ENCODE peak calls at places on chromosome 22, in eight cellular contexts. One of them, this sample, is unnamed.

GRCh38 chr22:38867496-38868285 is 4.3 kb downstream of the CBX6 start:
- DNase-seq in stimulated activated naive CD4-positive, alpha-beta T cell: no peak
- DNase-seq in iris pigment epithelial cell: no peak
- DNase-seq in kidney tubule cell: no peak
- DNase-seq in activated T-cell treated with anti-CD3 and anti-CD28 coated beads for 4 hours: no peak
- DNase-seq in CD8-positive, alpha-beta memory T cell: no peak
- DNase-seq in mucosa of gallbladder: no peak
- DNase-seq in BE2C: no peak
- DNase-seq in this sample: no peak

GRCh38 chr22:39237276-39238123 is 7.3 kb downstream of the PDGFB start:
- DNase-seq in stimulated activated naive CD4-positive, alpha-beta T cell: peak; percentile 9
- DNase-seq in iris pigment epithelial cell: no peak
- DNase-seq in kidney tubule cell: no peak
- DNase-seq in activated T-cell treated with anti-CD3 and anti-CD28 coated beads for 4 hours: no peak
- DNase-seq in CD8-positive, alpha-beta memory T cell: no peak
- DNase-seq in mucosa of gallbladder: no peak
- DNase-seq in BE2C: no peak
- DNase-seq in this sample: no peak

GRCh38 chr22:20912494-20912893 is 4.7 kb upstream of the CRKL start:
- DNase-seq in stimulated activated naive CD4-positive, alpha-beta T cell: no peak
- DNase-seq in iris pigment epithelial cell: no peak
- DNase-seq in kidney tubule cell: no peak
- DNase-seq in activated T-cell treated with anti-CD3 and anti-CD28 coated beads for 4 hours: no peak
- DNase-seq in CD8-positive, alpha-beta memory T cell: no peak
- DNase-seq in mucosa of gallbladder: no peak
- DNase-seq in BE2C: no peak
- DNase-seq in this sample: no peak

GRCh38 chr22:20867179-20868099 is 8.6 kb downstream of the SNAP29 start:
- DNase-seq in stimulated activated naive CD4-positive, alpha-beta T cell: no peak
- DNase-seq in iris pigment epithelial cell: peak; percentile 65
- DNase-seq in kidney tubule cell: peak; percentile 43
- DNase-seq in activated T-cell treated with anti-CD3 and anti-CD28 coated beads for 4 hours: no peak
- DNase-seq in CD8-positive, alpha-beta memory T cell: no peak
- DNase-seq in mucosa of gallbladder: peak; percentile 84
- DNase-seq in BE2C: peak; percentile 47
- DNase-seq in this sample: no peak

GRCh38 chr22:43847376-43848289 is 14.7 kb downstream of the SULT4A1 start:
- DNase-seq in stimulated activated naive CD4-positive, alpha-beta T cell: no peak
- DNase-seq in iris pigment epithelial cell: no peak
- DNase-seq in kidney tubule cell: no peak
- DNase-seq in activated T-cell treated with anti-CD3 and anti-CD28 coated beads for 4 hours: no peak
- DNase-seq in CD8-positive, alpha-beta memory T cell: no peak
- DNase-seq in mucosa of gallbladder: no peak
- DNase-seq in BE2C: peak; percentile 5
- DNase-seq in this sample: no peak

GRCh38 chr22:46056169-46057041 is 79.4 kb upstream of the WNT7B start:
- DNase-seq in stimulated activated naive CD4-positive, alpha-beta T cell: no peak
- DNase-seq in iris pigment epithelial cell: no peak
- DNase-seq in kidney tubule cell: peak; percentile 61
- DNase-seq in activated T-cell treated with anti-CD3 and anti-CD28 coated beads for 4 hours: no peak
- DNase-seq in CD8-positive, alpha-beta memory T cell: no peak
- DNase-seq in mucosa of gallbladder: no peak
- DNase-seq in BE2C: peak; percentile 68
- DNase-seq in this sample: no peak

GRCh38 chr22:24583221-24583971 is 9.5 kb downstream of the LRRC75B start:
- DNase-seq in stimulated activated naive CD4-positive, alpha-beta T cell: no peak
- DNase-seq in iris pigment epithelial cell: no peak
- DNase-seq in kidney tubule cell: peak; percentile 66
- DNase-seq in activated T-cell treated with anti-CD3 and anti-CD28 coated beads for 4 hours: no peak
- DNase-seq in CD8-positive, alpha-beta memory T cell: no peak
- DNase-seq in mucosa of gallbladder: peak; percentile 24
- DNase-seq in BE2C: peak; percentile 86
- DNase-seq in this sample: no peak

GRCh38 chr22:42969348-42969975 is 45.5 kb downstream of the PACSIN2 start:
- DNase-seq in stimulated activated naive CD4-positive, alpha-beta T cell: no peak
- DNase-seq in iris pigment epithelial cell: peak; percentile 85
- DNase-seq in kidney tubule cell: peak; percentile 46
- DNase-seq in activated T-cell treated with anti-CD3 and anti-CD28 coated beads for 4 hours: no peak
- DNase-seq in CD8-positive, alpha-beta memory T cell: no peak
- DNase-seq in mucosa of gallbladder: no peak
- DNase-seq in BE2C: no peak
- DNase-seq in this sample: no peak

GRCh38 chr22:49329636-49330035 is 498.0 kb downstream of the BRD1 start:
- DNase-seq in stimulated activated naive CD4-positive, alpha-beta T cell: no peak
- DNase-seq in iris pigment epithelial cell: no peak
- DNase-seq in kidney tubule cell: no peak
- DNase-seq in activated T-cell treated with anti-CD3 and anti-CD28 coated beads for 4 hours: no peak
- DNase-seq in CD8-positive, alpha-beta memory T cell: no peak
- DNase-seq in mucosa of gallbladder: peak; percentile 5
- DNase-seq in BE2C: no peak
- DNase-seq in this sample: no peak

GRCh38 chr22:19832476-19833108 is 22.1 kb downstream of the GNB1L start:
- DNase-seq in stimulated activated naive CD4-positive, alpha-beta T cell: no peak
- DNase-seq in iris pigment epithelial cell: no peak
- DNase-seq in kidney tubule cell: no peak
- DNase-seq in activated T-cell treated with anti-CD3 and anti-CD28 coated beads for 4 hours: no peak
- DNase-seq in CD8-positive, alpha-beta memory T cell: no peak
- DNase-seq in mucosa of gallbladder: peak; percentile 6
- DNase-seq in BE2C: no peak
- DNase-seq in this sample: no peak

GRCh38 chr22:32801001-32801435 is 487 bp upstream of the TIMP3 start:
- DNase-seq in stimulated activated naive CD4-positive, alpha-beta T cell: no peak
- DNase-seq in iris pigment epithelial cell: no peak
- DNase-seq in kidney tubule cell: no peak
- DNase-seq in activated T-cell treated with anti-CD3 and anti-CD28 coated beads for 4 hours: no peak
- DNase-seq in CD8-positive, alpha-beta memory T cell: no peak
- DNase-seq in mucosa of gallbladder: no peak
- DNase-seq in BE2C: no peak
- DNase-seq in this sample: no peak

This sample was measured in central memory CD4-positive, alpha-beta T cell.